ENCODE peak calls at places on chromosome 3, in eight cellular contexts. O is Panc1, A is GM23338, N is HCT116, H is GM12878, M is K562, B is HepG2, K is SK-N-SH. W is an unnamed sample.

GRCh38 chr3:55474213-55474632 is 12.9 kb downstream of the WNT5A start:
- DNase-seq in B (no peak), A (peak), N (no peak), M (no peak), H (no peak), K (no peak), O (no peak), W (no peak)

GRCh38 chr3:37540786-37541185 is 320.9 kb upstream of the CTDSPL start:
- DNase-seq in H (no peak), N (no peak), A (no peak), K (no peak), B (no peak), O (no peak), M (no peak), W (no peak)

GRCh38 chr3:137692803-137693431 is 71.2 kb upstream of the SOX14 start:
- DNase-seq in O (no peak), K (peak), B (peak), M (no peak), A (peak), N (peak), H (peak), W (peak)

GRCh38 chr3:39139442-39139841 is 13.9 kb downstream of the CSRNP1 start:
- DNase-seq in A (no peak), N (no peak), H (no peak), O (no peak), B (no peak), K (no peak), M (no peak), W (no peak)

GRCh38 chr3:32544894-32545293 is 25.8 kb downstream of the DYNC1LI1 start:
- DNase-seq in B (no peak), H (no peak), N (no peak), M (no peak), O (no peak), K (no peak), A (no peak), W (no peak)

GRCh38 chr3:25532763-25533162 is 104.7 kb downstream of the RARB start:
- DNase-seq in M (peak), K (no peak), A (peak), O (peak), H (no peak), N (peak), B (peak), W (peak)

GRCh38 chr3:160665784-160666526 is 11.0 kb upstream of the ARL14 start:
- DNase-seq in H (peak), M (no peak), A (no peak), N (no peak), B (no peak), O (no peak), K (peak), W (no peak)

GRCh38 chr3:11784962-11785361 is 61.7 kb downstream of the TAMM41 start:
- DNase-seq in H (no peak), B (no peak), M (no peak), K (peak), N (no peak), A (peak), O (no peak), W (no peak)

GRCh38 chr3:120497318-120497717 is 46.5 kb upstream of the FSTL1 start:
- DNase-seq in B (no peak), A (no peak), N (no peak), K (no peak), M (no peak), O (no peak), H (no peak), W (no peak)

GRCh38 chr3:33942483-33943150 is 144.2 kb downstream of the PDCD6IP start:
- DNase-seq in N (no peak), B (no peak), A (no peak), K (no peak), M (peak), O (no peak), H (no peak), W (no peak)

GRCh38 chr3:138938877-138939562 is 7.9 kb downstream of the FOXL2 start:
- DNase-seq in B (no peak), N (no peak), H (no peak), K (no peak), A (peak), O (no peak), M (no peak), W (no peak)

GRCh38 chr3:168620854-168621253 is 525.1 kb upstream of the GOLIM4 start:
- DNase-seq in O (peak), M (no peak), K (peak), A (peak), B (peak), N (peak), H (no peak), W (peak)

GRCh38 chr3:13077431-13078157 is 4.4 kb upstream of the IQSEC1 start:
- DNase-seq in M (no peak), A (no peak), K (peak), B (no peak), H (no peak), N (no peak), O (no peak), W (no peak)

GRCh38 chr3:188840290-188840689 is 331.5 kb upstream of the TPRG1 start:
- DNase-seq in A (no peak), B (peak), H (no peak), K (no peak), N (no peak), O (no peak), M (no peak), W (no peak)

GRCh38 chr3:89360155-89360554 is 252.7 kb downstream of the EPHA3 start:
- DNase-seq in N (no peak), A (no peak), H (no peak), B (no peak), O (no peak), M (no peak), K (no peak), W (no peak)

GRCh38 chr3:76638006-76638405 is 401.9 kb upstream of the ROBO2 start:
- DNase-seq in H (no peak), A (no peak), M (no peak), N (no peak), K (no peak), B (no peak), O (no peak), W (no peak)

GRCh38 chr3:13415236-13416001 is 4.7 kb downstream of the NUP210 start:
- DNase-seq in A (no peak), O (no peak), N (no peak), M (no peak), B (no peak), K (no peak), H (no peak), W (no peak)

GRCh38 chr3:67018105-67018788 is 20.1 kb downstream of the KBTBD8 start:
- DNase-seq in O (no peak), K (no peak), A (no peak), N (no peak), M (peak), B (no peak), H (no peak), W (no peak)

GRCh38 chr3:14042680-14043079 is 82.0 kb downstream of the CHCHD4 start:
- DNase-seq in H (no peak), N (no peak), M (no peak), A (no peak), K (no peak), O (no peak), B (no peak), W (no peak)

GRCh38 chr3:47365213-47366153 is 15.3 kb upstream of the PTPN23 start:
- DNase-seq in A (no peak), N (no peak), K (no peak), M (no peak), O (no peak), H (no peak), B (no peak), W (no peak)

GRCh38 chr3:25820372-25820771 is 30.5 kb downstream of the OXSM start:
- DNase-seq in M (no peak), N (no peak), O (no peak), B (no peak), A (peak), H (no peak), K (no peak), W (no peak)

GRCh38 chr3:68876112-68876713 is 56.1 kb downstream of the TAFA4 start:
- DNase-seq in H (peak), B (peak), K (peak), M (peak), A (peak), N (peak), O (peak), W (peak)

GRCh38 chr3:171453175-171453868 is 6.9 kb downstream of the TNIK start:
- DNase-seq in H (no peak), M (peak), N (no peak), B (no peak), K (no peak), A (peak), O (no peak), W (no peak)

GRCh38 chr3:10599444-10599843 is 94.1 kb upstream of the ATP2B2 start:
- DNase-seq in M (no peak), K (no peak), N (no peak), O (no peak), A (no peak), B (peak), H (no peak), W (no peak)

GRCh38 chr3:131972091-131972490 is 62.7 kb downstream of the CPNE4 start:
- DNase-seq in B (no peak), N (no peak), K (no peak), A (no peak), O (no peak), M (no peak), H (no peak), W (no peak)

DNA sequence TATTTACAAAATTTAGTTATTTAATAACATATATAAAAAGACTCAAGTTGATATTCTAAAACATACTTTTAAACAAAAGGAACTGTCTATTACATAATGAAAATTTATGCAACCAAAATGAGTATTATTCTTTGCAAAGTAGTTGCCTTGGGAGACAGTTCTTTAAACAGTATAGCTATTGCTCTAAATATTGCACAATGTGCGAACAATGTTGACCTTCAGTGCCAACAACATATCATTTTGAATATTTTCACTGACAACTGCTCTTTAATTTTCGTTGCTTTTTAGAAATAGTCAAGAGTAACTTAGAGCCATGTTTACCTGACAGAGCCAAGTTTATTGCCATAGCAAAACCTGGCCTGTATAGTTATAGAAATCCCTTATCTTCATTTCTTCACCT is 124.9 kb downstream of the ZBTB20 start:
- DNase-seq in H (no peak), O (no peak), N (no peak), B (no peak), M (no peak), K (no peak), A (no peak), W (no peak)
- TF ChIP-seq POLR2AphosphoS5 in H (no peak), O (no peak), N (no peak), B (no peak), M (no peak), K (no peak), A (no peak), W (no peak)

GRCh38 chr3:127455541-127456450 is 134.7 kb downstream of the TPRA1 start:
- DNase-seq in O (no peak), B (peak), H (no peak), N (peak), K (peak), A (peak), M (peak), W (peak)
- H3K4me3 ChIP-seq in O (peak), B (no peak), H (no peak), N (peak), K (peak), A (peak), M (no peak), W (no peak)

GRCh38 chr3:155323063-155323666 is 29.7 kb upstream of the STRIT1 start:
- DNase-seq in N (peak), M (peak), O (peak), H (peak), B (peak), K (peak), A (peak), W (peak)
- TF ChIP-seq REST in N (no peak), M (no peak), O (no peak), H (no peak), B (no peak), K (no peak), A (no peak), W (no peak)

DNA sequence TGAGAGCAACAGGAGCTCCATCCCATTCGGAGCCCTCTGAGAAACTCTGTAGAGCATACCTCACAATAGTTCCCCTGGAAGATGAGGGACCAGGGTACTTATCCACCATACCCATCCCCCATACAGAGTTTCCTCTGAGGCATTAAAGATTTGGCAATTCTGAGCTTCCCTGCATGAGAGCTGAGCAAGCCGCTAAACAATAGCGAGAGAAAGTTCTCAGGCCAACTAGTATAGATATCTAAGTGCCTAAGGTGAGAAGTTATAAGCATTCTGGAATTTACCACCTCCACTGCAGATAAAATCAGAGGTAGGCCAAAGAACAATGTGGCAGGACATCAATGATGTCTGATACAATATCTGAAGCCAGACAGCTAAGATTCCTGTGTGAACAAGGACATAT is 129.1 kb upstream of the MBNL1 start:
- DNase-seq in H (no peak), M (no peak), K (no peak), O (no peak), B (no peak), A (no peak), N (no peak), W (no peak)
- TF ChIP-seq POLR2AphosphoS5 in H (no peak), M (no peak), K (no peak), O (no peak), B (no peak), A (no peak), N (no peak), W (no peak)

DNA sequence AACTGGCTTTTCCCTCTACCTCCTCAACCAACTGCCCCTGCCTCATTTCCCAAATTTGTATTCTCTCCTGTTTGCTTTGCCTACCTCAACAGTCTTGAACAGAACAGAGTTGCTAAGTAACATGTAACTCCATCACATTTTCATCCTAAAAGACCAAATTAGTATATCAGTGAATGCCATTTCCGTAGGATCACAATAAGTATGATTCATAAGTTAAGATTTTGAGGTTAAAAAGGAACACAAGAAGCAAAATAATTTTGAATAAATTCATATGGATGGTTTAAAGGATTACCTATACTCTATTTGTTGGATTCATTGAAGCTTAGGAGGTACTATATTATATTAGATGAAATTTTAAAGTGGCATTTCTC is 154.9 kb downstream of the ECT2 start:
- DNase-seq in M (no peak), A (no peak), O (no peak), B (no peak), H (no peak), K (no peak), N (no peak), W (no peak)
- H3K4me3 ChIP-seq in M (no peak), A (no peak), O (no peak), B (no peak), H (no peak), K (no peak), N (no peak), W (no peak)

GRCh38 chr3:28678083-28678482 is 329.5 kb upstream of the AZI2 start:
- DNase-seq in A (no peak), B (no peak), O (no peak), M (no peak), K (no peak), N (no peak), H (no peak), W (no peak)
- TF ChIP-seq REST in A (no peak), B (no peak), O (no peak), M (no peak), K (no peak), N (no peak), H (no peak), W (no peak)

GRCh38 chr3:72847751-72848702 is at the start of gene SHQ1:
- DNase-seq in M (peak), B (peak), N (peak), H (peak), O (peak), K (peak), A (peak), W (peak)
- TF ChIP-seq POLR2AphosphoS5 in M (peak), B (peak), N (peak), H (peak), O (peak), K (peak), A (peak), W (no peak)

GRCh38 chr3:195407511-195408409 is 35.1 kb downstream of the ACAP2 start:
- DNase-seq in B (no peak), N (no peak), M (no peak), K (no peak), H (no peak), O (no peak), A (no peak), W (no peak)

GRCh38 chr3:195403841-195404408 is 38.9 kb downstream of the ACAP2 start:
- DNase-seq in A (no peak), K (no peak), M (no peak), H (no peak), N (no peak), O (no peak), B (no peak), W (no peak)

GRCh38 chr3:195403244-195403643 is 39.6 kb downstream of the ACAP2 start:
- DNase-seq in M (no peak), O (no peak), N (no peak), K (no peak), A (no peak), B (no peak), H (no peak), W (no peak)

GRCh38 chr3:195401959-195402358 is 40.9 kb downstream of the ACAP2 start:
- DNase-seq in B (no peak), N (no peak), K (peak), H (no peak), A (no peak), O (no peak), M (no peak), W (no peak)

DNA sequence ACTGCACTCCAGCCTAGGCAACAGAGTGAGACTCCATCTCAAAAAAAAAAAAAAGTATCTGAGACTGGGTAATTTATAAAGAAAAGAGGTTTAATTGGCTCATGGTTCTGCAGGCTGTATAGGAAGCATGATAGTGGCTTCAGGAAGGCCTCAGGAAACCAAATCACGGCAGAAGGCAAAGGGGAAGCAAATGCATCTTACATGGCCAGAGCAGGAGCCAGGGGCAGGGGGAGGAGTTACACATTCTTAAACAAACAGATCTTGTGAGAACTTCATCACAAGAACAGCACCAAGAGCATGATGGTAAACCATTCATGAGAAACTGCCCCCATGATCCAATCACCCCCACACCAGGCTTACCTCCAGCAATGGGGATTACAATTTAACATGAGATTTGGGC is 37.2 kb downstream of the ACAP2 start:
- DNase-seq in K (no peak), M (no peak), H (no peak), A (no peak), N (no peak), B (no peak), O (no peak), W (no peak)
- H3K4me3 ChIP-seq in K (no peak), M (no peak), H (no peak), A (no peak), N (no peak), B (no peak), O (no peak), W (no peak)

W was measured in HL-60.